ENCODE peak calls at places on chromosomes 1 and 21, in ten cellular contexts. V is upper lobe of left lung, B is suprapubic skin, U is SK-N-SH, E is K562, T is sigmoid colon, R is esophagus muscularis mucosa, W is HepG2, X is transverse colon, H is GM12878. Y is an unnamed sample.

GRCh38 chr1:206583461-206584264 is 28.6 kb downstream of the EIF2D start:
- DNase-seq in V (no peak), B (peak), U (peak), E (peak), T (peak), R (peak), W (peak), X (peak), H (no peak), Y (peak)

GRCh38 chr1:201594575-201595245 is 55.8 kb downstream of the NAV1 start:
- DNase-seq in V (no peak), B (no peak), U (peak), E (peak), T (peak), R (no peak), W (no peak), X (no peak), H (no peak), Y (no peak)

GRCh38 chr1:110068646-110069301 is 1.7 kb downstream of the ALX3 start:
- DNase-seq in V (peak), B (no peak), U (no peak), E (no peak), T (no peak), R (no peak), W (no peak), X (no peak), H (no peak), Y (no peak)

GRCh38 chr1:42962641-42963377 is 4.1 kb upstream of the SLC2A1 start:
- DNase-seq in V (no peak), B (no peak), U (no peak), E (peak), T (peak), R (no peak), W (peak), X (no peak), H (no peak), Y (peak)

GRCh38 chr1:55067022-55067781 is 27.9 kb downstream of the PCSK9 start:
- DNase-seq in V (no peak), B (no peak), U (no peak), E (no peak), T (no peak), R (no peak), W (no peak), X (no peak), H (no peak), Y (no peak)

GRCh38 chr1:88658419-88658818 is 25.7 kb upstream of the PKN2 start:
- DNase-seq in V (no peak), B (no peak), U (no peak), E (no peak), T (no peak), R (no peak), W (no peak), X (no peak), H (no peak), Y (no peak)

GRCh38 chr21:42473495-42474042 is 22.5 kb downstream of the RSPH1 start:
- DNase-seq in V (no peak), B (no peak), U (no peak), E (no peak), T (no peak), R (no peak), W (no peak), X (no peak), H (no peak), Y (no peak)

GRCh38 chr1:184967045-184967444 is 7.3 kb downstream of the NIBAN1 start:
- DNase-seq in V (no peak), B (no peak), U (no peak), E (no peak), T (no peak), R (no peak), W (no peak), X (no peak), H (no peak), Y (no peak)

GRCh38 chr21:36661511-36662309 is 37.2 kb upstream of the SIM2 start:
- DNase-seq in V (no peak), B (no peak), U (peak), E (peak), T (no peak), R (no peak), W (peak), X (peak), H (no peak), Y (peak)

GRCh38 chr1:36825226-36825625 is 209.1 kb downstream of the GRIK3 start:
- DNase-seq in V (no peak), B (no peak), U (no peak), E (no peak), T (no peak), R (no peak), W (no peak), X (no peak), H (no peak), Y (no peak)

GRCh38 chr1:29709711-29710169 is 473.4 kb downstream of the PTPRU start:
- DNase-seq in V (no peak), B (no peak), U (no peak), E (no peak), T (no peak), R (no peak), W (no peak), X (no peak), H (no peak), Y (no peak)

GRCh38 chr21:29443398-29444010 is 144.8 kb downstream of the BACH1 start:
- DNase-seq in V (no peak), B (no peak), U (no peak), E (no peak), T (no peak), R (no peak), W (no peak), X (no peak), H (no peak), Y (no peak)

GRCh38 chr1:228392111-228392936 is 14.3 kb downstream of the TRIM11 start:
- DNase-seq in V (no peak), B (peak), U (no peak), E (peak), T (peak), R (no peak), W (no peak), X (no peak), H (no peak), Y (no peak)

GRCh38 chr1:187763976-187764375 is 935.2 kb downstream of the PLA2G4A start:
- DNase-seq in V (no peak), B (no peak), U (no peak), E (no peak), T (no peak), R (no peak), W (no peak), X (no peak), H (no peak), Y (no peak)

GRCh38 chr1:17192394-17193221 is 12.3 kb upstream of the PADI1 start:
- DNase-seq in V (no peak), B (peak), U (no peak), E (no peak), T (no peak), R (no peak), W (no peak), X (no peak), H (no peak), Y (no peak)

GRCh38 chr1:104467590-104467989 is 717.9 kb downstream of the AMY1C start:
- DNase-seq in V (no peak), B (no peak), U (no peak), E (no peak), T (no peak), R (no peak), W (no peak), X (no peak), H (peak), Y (no peak)

GRCh38 chr1:61141288-61142044 is 59.1 kb downstream of the NFIA start:
- DNase-seq in V (no peak), B (no peak), U (no peak), E (no peak), T (no peak), R (no peak), W (peak), X (no peak), H (no peak), Y (no peak)

GRCh38 chr1:13807213-13807612 is 107.2 kb downstream of the PRDM2 start:
- DNase-seq in V (no peak), B (no peak), U (peak), E (peak), T (no peak), R (no peak), W (peak), X (peak), H (no peak), Y (peak)

GRCh38 chr21:35594905-35595304 is 465.4 kb downstream of the SETD4 start:
- DNase-seq in V (no peak), B (no peak), U (no peak), E (no peak), T (no peak), R (no peak), W (no peak), X (no peak), H (no peak), Y (no peak)

GRCh38 chr1:222105393-222105737 is 363.5 kb upstream of the DUSP10 start:
- DNase-seq in V (no peak), B (no peak), U (no peak), E (no peak), T (no peak), R (peak), W (peak), X (peak), H (no peak), Y (no peak)

GRCh38 chr1:58848818-58849411 is 65.1 kb upstream of the JUN start:
- DNase-seq in V (peak), B (peak), U (peak), E (peak), T (peak), R (no peak), W (peak), X (peak), H (no peak), Y (peak)

GRCh38 chr1:228323401-228323800 is 83.2 kb downstream of the TRIM11 start:
- DNase-seq in V (peak), B (no peak), U (no peak), E (no peak), T (peak), R (no peak), W (no peak), X (no peak), H (no peak), Y (peak)

GRCh38 chr1:95301614-95302013 is 67.6 kb downstream of the RWDD3 start:
- DNase-seq in V (no peak), B (no peak), U (no peak), E (no peak), T (no peak), R (no peak), W (no peak), X (no peak), H (no peak), Y (no peak)
- TF ChIP-seq EP300 in V (no peak), B (no peak), U (no peak), E (no peak), T (no peak), R (no peak), W (no peak), X (no peak), H (no peak), Y (no peak)

DNA sequence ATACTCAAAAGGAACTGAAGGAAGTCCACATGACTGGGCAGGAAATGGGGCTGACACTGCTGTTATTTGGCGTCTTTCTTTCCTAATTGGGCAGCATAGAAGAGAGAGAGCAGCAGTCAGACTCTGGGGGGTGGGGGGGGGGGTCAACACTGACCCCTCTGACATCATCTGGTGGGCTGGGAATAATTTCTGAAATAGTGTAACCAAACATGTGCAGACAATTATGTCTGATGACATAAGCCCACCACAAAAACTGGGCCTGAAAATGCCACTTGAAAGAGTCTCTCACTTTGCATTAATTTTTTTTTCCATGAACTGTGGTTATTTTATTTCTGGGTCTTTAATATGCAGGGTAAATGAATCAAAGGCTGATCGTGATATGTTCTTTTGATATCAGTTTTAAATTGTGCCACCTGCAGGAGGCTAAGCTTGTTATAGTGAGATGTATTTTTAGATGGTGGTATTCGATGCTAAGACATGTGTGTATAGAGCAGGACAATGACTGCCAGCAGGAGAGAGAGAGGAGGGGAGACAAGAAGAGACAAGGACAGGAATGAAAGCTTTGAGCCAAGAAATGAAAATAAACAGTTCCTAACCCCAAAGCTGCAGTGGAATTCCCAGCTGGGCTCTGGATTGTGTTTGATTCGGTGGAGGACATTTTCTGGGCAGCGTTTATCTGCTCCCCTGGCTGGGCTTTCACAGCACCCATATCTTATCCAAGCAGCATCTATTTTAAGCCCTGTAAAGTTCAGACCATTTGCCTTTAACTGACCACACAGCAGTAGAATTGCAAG is 264.7 kb downstream of the PBX1 start:
- DNase-seq in V (no peak), B (no peak), U (no peak), E (no peak), T (peak), R (no peak), W (no peak), X (peak), H (no peak), Y (no peak)
- TF ChIP-seq POLR2AphosphoS5 in V (no peak), B (no peak), U (no peak), E (no peak), T (peak), R (peak), W (no peak), X (peak), H (no peak), Y (peak)

GRCh38 chr1:203408485-203409229 is 57.7 kb upstream of the FMOD start:
- DNase-seq in V (peak), B (peak), U (no peak), E (no peak), T (peak), R (no peak), W (no peak), X (peak), H (no peak), Y (peak)
- TF ChIP-seq EP300 in V (no peak), B (no peak), U (no peak), E (no peak), T (peak), R (no peak), W (no peak), X (peak), H (no peak), Y (no peak)

GRCh38 chr1:15945832-15946448 is 30.0 kb downstream of the ZBTB17 start:
- DNase-seq in V (peak), B (peak), U (no peak), E (no peak), T (no peak), R (no peak), W (no peak), X (no peak), H (no peak), Y (no peak)
- TF ChIP-seq POLR2AphosphoS5 in V (no peak), B (no peak), U (no peak), E (no peak), T (no peak), R (no peak), W (no peak), X (no peak), H (no peak), Y (no peak)

GRCh38 chr1:172383541-172383940 is 36.9 kb upstream of the C1orf105 start:
- DNase-seq in V (no peak), B (no peak), U (no peak), E (no peak), T (no peak), R (no peak), W (no peak), X (no peak), H (no peak), Y (no peak)
- TF ChIP-seq EP300 in V (no peak), B (no peak), U (no peak), E (no peak), T (no peak), R (no peak), W (no peak), X (no peak), H (no peak), Y (no peak)

GRCh38 chr1:84624876-84625275 is 50.6 kb upstream of the CTBS start:
- DNase-seq in V (no peak), B (no peak), U (no peak), E (no peak), T (no peak), R (peak), W (no peak), X (no peak), H (no peak), Y (no peak)

GRCh38 chr1:84621553-84621952 is 47.3 kb upstream of the CTBS start:
- DNase-seq in V (peak), B (no peak), U (no peak), E (no peak), T (no peak), R (no peak), W (no peak), X (no peak), H (no peak), Y (no peak)

GRCh38 chr1:84617349-84617748 is 43.1 kb upstream of the CTBS start:
- DNase-seq in V (no peak), B (no peak), U (no peak), E (no peak), T (no peak), R (peak), W (no peak), X (no peak), H (no peak), Y (no peak)

GRCh38 chr1:84619383-84620093 is 45.3 kb upstream of the CTBS start:
- DNase-seq in V (no peak), B (no peak), U (peak), E (no peak), T (no peak), R (no peak), W (peak), X (no peak), H (no peak), Y (no peak)

DNA sequence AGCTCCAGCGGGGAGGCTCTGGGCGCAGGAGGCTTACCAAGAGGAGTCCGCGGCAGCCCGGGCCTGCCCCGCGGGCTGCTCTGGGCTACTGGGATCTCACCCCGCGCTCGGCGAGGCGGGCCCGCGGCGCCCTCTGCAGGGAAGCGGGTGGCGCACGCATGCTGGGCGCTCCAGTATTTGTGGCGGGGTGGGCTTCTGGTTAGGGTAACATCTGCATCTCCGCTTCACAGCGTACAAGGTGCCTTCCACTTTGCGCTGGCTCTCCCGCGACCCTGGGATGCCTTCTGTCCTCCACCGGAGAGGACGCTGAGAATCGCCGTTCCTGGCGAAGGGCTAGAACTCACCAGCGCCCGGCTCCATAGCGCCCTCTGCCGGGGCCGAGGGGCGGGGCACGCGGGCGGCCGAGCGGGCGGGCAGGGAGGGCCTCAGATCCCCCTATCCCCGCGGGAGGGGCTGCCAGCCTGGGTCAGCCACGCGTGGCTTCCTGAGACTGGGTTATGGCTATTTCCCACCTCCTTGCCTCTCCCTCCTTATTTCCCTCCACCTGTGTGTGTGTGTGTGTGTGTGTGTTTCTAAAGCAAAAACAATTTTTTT is 46.6 kb upstream of the CTBS start:
- DNase-seq in V (peak), B (peak), U (peak), E (peak), T (peak), R (no peak), W (peak), X (peak), H (peak), Y (peak)
- TF ChIP-seq POLR2AphosphoS5 in V (peak), B (no peak), U (no peak), E (no peak), T (no peak), R (peak), W (no peak), X (peak), H (no peak), Y (peak)

Y was measured in stomach.